ENCODE peak calls at places on chromosomes 4 and X, in six cellular contexts. G is HCT116, H is H1, U is GM12878, C is K562, K is HepG2. T is an unnamed sample.

GRCh38 chrX:39888730-39889129 is 209.0 kb downstream of the BCOR start:
- DNase-seq in G (no peak), H (no peak), U (no peak), C (no peak), K (no peak), T (no peak)

GRCh38 chrX:150253946-150254615 is 109.0 kb upstream of the MAMLD1 start:
- DNase-seq in G (no peak), H (peak; percentile 11), U (no peak), C (no peak), K (no peak), T (no peak)

GRCh38 chr4:27327421-27328181 is 467.0 kb downstream of the STIM2 start:
- DNase-seq in G (no peak), H (no peak), U (no peak), C (no peak), K (no peak), T (no peak)

GRCh38 chr4:188714488-188714887 is 575.2 kb downstream of the TRIML1 start:
- DNase-seq in G (no peak), H (no peak), U (no peak), C (no peak), K (no peak), T (no peak)

GRCh38 chr4:165326831-165327210 is 648 bp upstream of the MSMO1 start:
- DNase-seq in G (no peak), H (no peak), U (no peak), C (peak; percentile 35), K (peak; percentile 57), T (no peak)

GRCh38 chr4:76626686-76627465 is 191.8 kb downstream of the SHROOM3 start:
- DNase-seq in G (no peak), H (no peak), U (no peak), C (no peak), K (peak; percentile 3), T (no peak)

GRCh38 chrX:80751456-80751855 is 58.2 kb downstream of the BRWD3 start:
- DNase-seq in G (no peak), H (no peak), U (no peak), C (no peak), K (no peak), T (no peak)

GRCh38 chr4:54945838-54946237 is 179.6 kb downstream of the KDR start:
- DNase-seq in G (no peak), H (no peak), U (no peak), C (no peak), K (no peak), T (no peak)

GRCh38 chr4:100289530-100289888 is 99.2 kb upstream of the DDIT4L start:
- DNase-seq in G (no peak), H (no peak), U (no peak), C (no peak), K (no peak), T (no peak)

GRCh38 chr4:65007841-65008439 is 598.7 kb upstream of the TECRL start:
- DNase-seq in G (peak; percentile 13), H (no peak), U (no peak), C (peak; percentile 27), K (peak; percentile 47), T (peak; percentile 36)

GRCh38 chr4:70722199-70722791 is 531 bp downstream of the RUFY3 start:
- DNase-seq in G (no peak), H (no peak), U (no peak), C (peak; percentile 50), K (no peak), T (no peak)

GRCh38 chr4:152614337-152614736 is 65.5 kb downstream of the TMEM154 start:
- DNase-seq in G (no peak), H (peak; percentile 35), U (no peak), C (no peak), K (no peak), T (no peak)

GRCh38 chr4:98557497-98557896 is 100.9 kb downstream of the TSPAN5 start:
- DNase-seq in G (peak; percentile 4), H (no peak), U (no peak), C (no peak), K (no peak), T (no peak)

GRCh38 chrX:13128104-13128503 is 83.7 kb upstream of the FAM9C start:
- DNase-seq in G (no peak), H (no peak), U (no peak), C (no peak), K (no peak), T (no peak)

GRCh38 chr4:98606879-98607278 is 51.5 kb downstream of the TSPAN5 start:
- DNase-seq in G (no peak), H (no peak), U (no peak), C (no peak), K (no peak), T (no peak)

GRCh38 chr4:94880976-94881375 is 123.2 kb downstream of the BMPR1B start:
- DNase-seq in G (no peak), H (no peak), U (no peak), C (no peak), K (no peak), T (no peak)

GRCh38 chr4:99657801-99658200 is at the start of gene C4orf54:
- DNase-seq in G (no peak), H (no peak), U (no peak), C (no peak), K (no peak), T (no peak)

GRCh38 chr4:8396762-8397406 is 43.6 kb downstream of the ACOX3 start:
- DNase-seq in G (no peak), H (no peak), U (no peak), C (no peak), K (no peak), T (no peak)

GRCh38 chr4:183438458-183439113 is 5.8 kb upstream of the CDKN2AIP start:
- DNase-seq in G (peak; percentile 82), H (no peak), U (no peak), C (no peak), K (peak; percentile 70), T (no peak)

GRCh38 chr4:150244600-150244999 is 166.4 kb downstream of the DCLK2 start:
- DNase-seq in G (no peak), H (no peak), U (no peak), C (no peak), K (no peak), T (no peak)

GRCh38 chr4:37780444-37781133 is 45.9 kb upstream of the PGM2 start:
- DNase-seq in G (no peak), H (no peak), U (no peak), C (no peak), K (peak; percentile 36), T (no peak)

GRCh38 chr4:146190393-146190910 is 14.9 kb downstream of the LSM6 start:
- DNase-seq in G (no peak), H (no peak), U (no peak), C (no peak), K (no peak), T (no peak)

GRCh38 chrX:153819398-153820083 is 10.8 kb downstream of the PDZD4 start:
- DNase-seq in G (no peak), H (no peak), U (no peak), C (no peak), K (no peak), T (no peak)

GRCh38 chrX:96372313-96373046 is 312.2 kb upstream of the DIAPH2 start:
- DNase-seq in G (peak; percentile 1), H (no peak), U (no peak), C (no peak), K (peak; percentile 27), T (peak; percentile 20)

GRCh38 chrX:136528645-136529315 is 3.2 kb upstream of the VGLL1 start:
- DNase-seq in G (no peak), H (peak; percentile 40), U (no peak), C (peak; percentile 33), K (no peak), T (no peak)

GRCh38 chr4:34953145-34953799 is 1291.0 kb downstream of the ARAP2 start:
- DNase-seq in G (peak; percentile 65), H (peak; percentile 58), U (no peak), C (no peak), K (peak; percentile 58), T (no peak)

GRCh38 chr4:127251423-127251822 is 381.3 kb upstream of the INTU start:
- DNase-seq in G (no peak), H (no peak), U (no peak), C (no peak), K (no peak), T (no peak)

GRCh38 chr4:52760256-52760655 is 9.0 kb upstream of the ERVMER34-1 start:
- DNase-seq in G (no peak), H (no peak), U (no peak), C (no peak), K (no peak), T (no peak)

GRCh38 chr4:119029847-119030535 is 105.6 kb upstream of the MYOZ2 start:
- DNase-seq in G (no peak), H (no peak), U (no peak), C (no peak), K (no peak), T (no peak)

GRCh38 chrX:68490644-68491043 is 8.2 kb upstream of the YIPF6 start:
- DNase-seq in G (no peak), H (no peak), U (no peak), C (peak; percentile 23), K (peak; percentile 58), T (no peak)

DNA sequence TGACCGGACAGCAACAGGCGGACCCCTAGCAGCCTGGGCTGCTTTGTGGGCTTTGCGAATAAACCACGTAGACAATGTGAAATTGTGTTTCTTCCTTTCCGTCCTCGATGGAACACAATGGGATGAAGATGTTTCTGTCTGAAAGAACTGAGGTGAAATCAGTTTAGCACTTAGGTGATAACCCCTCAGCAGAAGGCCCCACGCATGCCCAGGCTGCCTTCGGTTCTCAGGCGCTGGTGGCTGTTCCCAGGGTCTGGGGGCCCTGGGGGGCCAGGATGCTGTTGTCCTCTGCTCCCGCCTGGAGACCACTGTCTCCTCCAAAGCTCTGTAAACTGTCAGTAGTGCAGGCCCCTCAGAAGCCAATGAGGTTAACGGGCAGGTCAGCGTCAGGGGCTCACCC is 73.9 kb upstream of the HGFAC start:
- DNase-seq in G (no peak), H (peak; percentile 42), U (no peak), C (no peak), K (no peak), T (no peak)
- TF ChIP-seq ZNF274 in G (no peak), H (no peak), U (no peak), C (no peak), K (no peak), T (no peak)

DNA sequence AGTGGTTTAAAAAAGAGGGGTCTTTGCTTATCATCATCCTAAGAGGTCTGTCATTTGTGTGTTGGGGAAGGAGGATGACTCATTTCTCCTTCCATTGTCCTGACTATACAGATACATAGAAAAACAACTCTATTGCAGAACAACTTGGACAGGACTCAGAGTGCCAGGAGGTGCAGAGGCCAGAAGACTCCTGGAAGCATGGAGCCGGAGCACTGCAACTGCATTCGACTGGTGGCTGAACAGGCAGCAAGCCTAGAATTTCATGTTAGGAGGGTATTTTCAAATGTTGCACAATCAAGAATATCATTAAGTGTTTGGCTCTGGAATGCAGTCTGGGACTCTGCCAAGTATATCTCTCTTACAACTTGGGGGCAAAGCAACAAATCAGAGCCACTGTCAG is 35.0 kb upstream of the MAML3 start:
- DNase-seq in G (no peak), H (no peak), U (no peak), C (no peak), K (no peak), T (no peak)
- TF ChIP-seq ZNF274 in G (no peak), H (no peak), U (no peak), C (no peak), K (no peak), T (no peak)

GRCh38 chr4:151409470-151410313 is 716 bp downstream of the FHIP1A start:
- DNase-seq in G (peak; percentile 3), H (peak; percentile 81), U (no peak), C (peak; percentile 6), K (peak; percentile 79), T (peak; percentile 35)
- TF ChIP-seq ZNF274 in G (no peak), H (no peak), U (no peak), C (no peak), K (no peak), T (no peak)

GRCh38 chr4:142112451-142112850 is 476.1 kb downstream of the IL15 start:
- DNase-seq in G (no peak), H (no peak), U (no peak), C (no peak), K (no peak), T (no peak)

GRCh38 chr4:142110136-142110535 is 473.8 kb downstream of the IL15 start:
- DNase-seq in G (no peak), H (no peak), U (no peak), C (no peak), K (no peak), T (no peak)
- TF ChIP-seq ZNF274 in G (no peak), H (no peak), U (no peak), C (no peak), K (no peak), T (no peak)